ENCODE peak calls at places on chromosomes 11 and 22, in eight cellular contexts. F is heart left ventricle, Y is WERI-Rb-1, Z is BJ, U is neural progenitor cell, E is lung, D is colonic mucosa, M is astrocyte of the spinal cord. T is an unnamed sample.

GRCh38 chr11:75714211-75714610 is 3.4 kb upstream of the MOGAT2 start:
- DNase-seq in F (no peak), Y (no peak), Z (no peak), U (no peak), E (no peak), D (peak), M (no peak), T (no peak)

GRCh38 chr11:16160146-16160545 is 196.2 kb downstream of the SOX6 start:
- DNase-seq in F (no peak), Y (no peak), Z (no peak), U (no peak), E (no peak), D (no peak), M (no peak), T (no peak)

GRCh38 chr11:68128682-68129327 is 7.6 kb upstream of the CHKA start:
- DNase-seq in F (peak), Y (peak), Z (no peak), U (no peak), E (peak), D (no peak), M (peak), T (peak)

GRCh38 chr11:126523441-126523840 is 168.0 kb downstream of the ST3GAL4 start:
- DNase-seq in F (no peak), Y (no peak), Z (no peak), U (no peak), E (no peak), D (no peak), M (no peak), T (no peak)

GRCh38 chr11:2574043-2574552 is 125.7 kb downstream of the KCNQ1OT1 start:
- DNase-seq in F (peak), Y (no peak), Z (no peak), U (no peak), E (no peak), D (no peak), M (no peak), T (no peak)

GRCh38 chr11:116865696-116866095 is 28.3 kb upstream of the APOA1 start:
- DNase-seq in F (no peak), Y (no peak), Z (peak), U (no peak), E (no peak), D (no peak), M (peak), T (peak)

GRCh38 chr11:133202816-133203215 is 329.5 kb downstream of the OPCML start:
- DNase-seq in F (no peak), Y (no peak), Z (no peak), U (no peak), E (no peak), D (no peak), M (no peak), T (no peak)

GRCh38 chr11:41497974-41498373 is 38.5 kb upstream of the LRRC4C start:
- DNase-seq in F (no peak), Y (no peak), Z (no peak), U (peak), E (no peak), D (no peak), M (no peak), T (peak)

GRCh38 chr11:102733232-102733875 is 8.6 kb upstream of the MMP8 start:
- DNase-seq in F (peak), Y (peak), Z (no peak), U (peak), E (peak), D (peak), M (peak), T (peak)

GRCh38 chr11:11416917-11417316 is 63.9 kb upstream of the CSNK2A3 start:
- DNase-seq in F (no peak), Y (no peak), Z (no peak), U (no peak), E (no peak), D (no peak), M (peak), T (peak)

GRCh38 chr11:107591098-107591445 is at the start of gene ELMOD1:
- DNase-seq in F (peak), Y (peak), Z (no peak), U (peak), E (no peak), D (peak), M (peak), T (peak)
- TF ChIP-seq CTCF in F (peak), Y (peak), Z (peak), U (no peak), E (no peak), D (no peak), M (peak), T (no peak)

GRCh38 chr11:36091256-36091811 is 147.5 kb downstream of the LDLRAD3 start:
- DNase-seq in F (no peak), Y (no peak), Z (no peak), U (no peak), E (no peak), D (no peak), M (peak), T (peak)

GRCh38 chr11:36089920-36090319 is 146.1 kb downstream of the LDLRAD3 start:
- DNase-seq in F (no peak), Y (no peak), Z (no peak), U (no peak), E (no peak), D (no peak), M (no peak), T (no peak)

GRCh38 chr11:36088234-36088975 is 144.5 kb downstream of the LDLRAD3 start:
- DNase-seq in F (no peak), Y (no peak), Z (peak), U (no peak), E (no peak), D (no peak), M (peak), T (peak)

GRCh38 chr11:36092314-36093030 is 148.6 kb downstream of the LDLRAD3 start:
- DNase-seq in F (no peak), Y (no peak), Z (no peak), U (no peak), E (no peak), D (no peak), M (no peak), T (no peak)

DNA sequence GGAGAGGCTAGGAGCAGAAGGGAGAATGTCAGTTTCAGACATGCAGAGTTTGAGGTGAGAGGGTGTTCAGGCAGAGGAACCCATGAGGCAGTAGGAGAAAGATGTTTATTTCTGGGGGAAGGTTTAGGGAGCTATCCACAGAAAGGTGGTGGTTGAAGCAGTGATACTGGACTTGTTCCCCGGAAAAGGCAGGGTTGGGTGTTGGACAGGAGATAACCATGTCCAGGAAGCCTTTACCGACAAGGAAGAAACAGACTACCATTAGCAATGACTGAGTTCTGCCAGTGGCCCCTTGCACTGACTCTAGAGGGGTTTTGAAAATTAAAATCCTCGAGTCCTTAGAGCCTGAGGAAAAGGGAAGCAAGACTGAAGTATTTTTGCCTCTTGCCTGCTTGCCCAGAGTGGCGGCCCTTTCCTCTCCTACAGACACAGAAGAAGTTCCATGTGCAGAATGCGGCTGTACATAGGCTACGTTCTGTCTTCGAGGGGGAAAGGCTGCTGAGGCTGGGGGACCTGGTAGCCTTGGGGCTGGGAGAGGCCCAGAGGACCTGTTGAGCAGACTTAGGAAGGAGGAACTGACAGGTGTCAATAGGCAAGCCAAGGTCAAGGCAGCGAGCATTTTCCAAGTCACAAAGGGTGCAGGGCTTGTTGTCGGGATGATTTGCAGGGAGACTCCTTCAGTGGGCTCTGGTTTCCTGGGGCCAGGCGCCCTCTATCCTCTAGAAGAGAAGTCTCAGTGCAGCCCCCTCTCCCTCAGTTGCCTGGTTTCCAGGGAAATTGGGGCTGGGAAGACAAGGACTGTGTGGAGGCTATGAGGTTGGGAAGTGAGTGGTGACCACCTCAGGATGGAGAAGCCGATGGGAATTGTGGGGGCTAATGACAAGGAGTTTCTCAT is 146.7 kb downstream of the LDLRAD3 start:
- DNase-seq in F (no peak), Y (no peak), Z (no peak), U (no peak), E (no peak), D (no peak), M (no peak), T (no peak)
- H3K4me3 ChIP-seq in F (no peak), Y (no peak), Z (no peak), U (no peak), E (no peak), D (no peak), M (no peak), T (no peak)

DNA sequence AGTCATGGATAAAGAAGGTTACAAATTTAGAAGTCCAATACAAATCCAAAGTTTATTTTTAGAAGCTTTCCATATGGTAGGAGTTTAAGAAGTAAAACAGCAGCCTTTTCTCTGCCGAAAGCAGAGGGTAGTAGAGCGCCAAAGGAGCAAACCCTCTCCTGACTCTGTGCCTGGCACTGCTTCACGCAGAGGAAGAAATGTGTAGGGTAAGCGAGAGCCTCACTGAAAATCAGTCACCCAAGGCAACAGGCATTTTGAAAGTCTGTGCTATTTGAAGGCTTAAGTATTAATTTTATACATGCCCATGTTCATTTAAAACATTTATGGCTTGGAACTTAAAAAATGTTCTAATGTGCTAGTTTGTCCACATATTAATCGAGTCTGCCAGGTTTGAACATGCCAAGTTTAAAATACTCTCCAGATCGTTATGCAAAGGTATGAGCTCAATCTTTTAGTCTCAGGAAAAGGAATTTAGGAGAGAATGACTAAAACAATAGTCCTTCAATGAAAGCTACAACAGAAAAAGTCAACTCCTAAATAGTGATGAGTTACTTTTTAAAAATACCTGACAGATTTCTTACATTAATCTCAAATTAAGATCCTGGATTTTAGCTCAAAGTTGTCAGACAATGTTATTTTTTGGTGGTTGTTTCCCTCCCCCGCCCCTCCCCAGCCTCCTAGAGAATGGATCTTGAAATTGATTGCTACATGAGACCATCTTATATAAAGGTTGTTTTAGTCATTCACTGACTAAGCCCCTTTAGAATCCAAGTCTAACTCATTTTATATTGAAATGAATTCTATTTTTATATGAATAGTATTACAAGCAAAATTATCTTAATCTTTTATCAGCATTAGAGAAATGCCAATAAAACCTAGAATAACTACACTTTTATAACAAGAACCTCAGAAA is 38.7 kb downstream of the MRTFA start:
- DNase-seq in F (no peak), Y (no peak), Z (no peak), U (no peak), E (no peak), D (no peak), M (peak), T (peak)
- TF ChIP-seq CTCF in F (no peak), Y (no peak), Z (no peak), U (no peak), E (no peak), D (no peak), M (no peak), T (no peak)

GRCh38 chr11:130043575-130043974 is 26.1 kb upstream of the APLP2 start:
- DNase-seq in F (peak), Y (no peak), Z (no peak), U (no peak), E (no peak), D (no peak), M (no peak), T (no peak)
- H3K4me3 ChIP-seq in F (no peak), Y (no peak), Z (no peak), U (no peak), E (no peak), D (no peak), M (no peak), T (no peak)